ENCODE peak calls at places on chromosomes 13 and 19, in four cellular contexts. X is breast epithelium; K is IMR-90; A is CD8-positive, alpha-beta memory T cell. Z is an unnamed sample. For H3K4me1, the result is how much of the 10 kb centered on the place peaks cover.

GRCh38 chr19:55304980-55305379 is 20.2 kb downstream of the TMEM150B start:
- DNase-seq in X (no peak), K (no peak), A (no peak), Z (no peak)

GRCh38 chr13:26785845-26786630 is 25.5 kb upstream of the GPR12 start:
- DNase-seq in X (no peak), K (no peak), A (peak), Z (peak)

GRCh38 chr19:15136234-15136954 is 29.2 kb downstream of the SYDE1 start:
- DNase-seq in X (no peak), K (peak), A (no peak), Z (no peak)

GRCh38 chr13:30353601-30354000 is 46.2 kb upstream of the KATNAL1 start:
- DNase-seq in X (no peak), K (no peak), A (no peak), Z (no peak)

GRCh38 chr13:23618341-23618740 is 48.1 kb downstream of the TNFRSF19 start:
- DNase-seq in X (no peak), K (peak), A (no peak), Z (no peak)

GRCh38 chr19:33052352-33052972 is 12.2 kb downstream of the RHPN2 start:
- DNase-seq in X (no peak), K (peak), A (no peak), Z (no peak)

GRCh38 chr13:113918981-113919646 is 54.8 kb downstream of the C13orf46 start:
- DNase-seq in X (peak), K (no peak), A (no peak), Z (no peak)

GRCh38 chr13:114134111-114134943 is 1.9 kb upstream of the RASA3 start:
- DNase-seq in X (no peak), K (no peak), A (peak), Z (no peak)

GRCh38 chr19:1101337-1101698 is 2.5 kb upstream of the GPX4 start:
- DNase-seq in X (no peak), K (no peak), A (no peak), Z (no peak)

GRCh38 chr13:30835442-30835841 is 70.6 kb upstream of the MEDAG start:
- DNase-seq in X (no peak), K (peak), A (no peak), Z (no peak)

GRCh38 chr19:14758816-14759215 is 19.5 kb downstream of the ADGRE2 start:
- DNase-seq in X (no peak), K (no peak), A (no peak), Z (peak)

GRCh38 chr13:97015661-97016350 is 21.5 kb upstream of the OXGR1 start:
- DNase-seq in X (no peak), K (no peak), A (peak), Z (no peak)

GRCh38 chr19:50327461-50328256 is 1.5 kb downstream of the KCNC3 start:
- DNase-seq in X (no peak), K (no peak), A (no peak), Z (no peak)

GRCh38 chr19:6536138-6536671 is 5.4 kb downstream of the TNFSF9 start:
- DNase-seq in X (peak), K (no peak), A (peak), Z (no peak)

GRCh38 chr13:78657699-78658629 is 991 bp downstream of the OBI1 start:
- DNase-seq in X (no peak), K (peak), A (no peak), Z (peak)

GRCh38 chr19:9885077-9885552 is 50.0 kb downstream of the PIN1 start:
- DNase-seq in X (no peak), K (peak), A (no peak), Z (no peak)

GRCh38 chr13:31444266-31444862 is 244.6 kb downstream of the B3GLCT start:
- DNase-seq in X (no peak), K (no peak), A (no peak), Z (no peak)

GRCh38 chr13:44934724-44935123 is 54.5 kb downstream of the NUFIP1 start:
- DNase-seq in X (no peak), K (peak), A (no peak), Z (no peak)

GRCh38 chr19:40740747-40741146 is 9.5 kb downstream of the ACTMAP start:
- DNase-seq in X (no peak), K (no peak), A (no peak), Z (no peak)

GRCh38 chr19:16398530-16399241 is 73.1 kb downstream of the EPS15L1 start:
- DNase-seq in X (no peak), K (peak), A (no peak), Z (no peak)

GRCh38 chr13:106899444-106899843 is 331.5 kb upstream of the ARGLU1 start:
- DNase-seq in X (no peak), K (no peak), A (no peak), Z (no peak)

GRCh38 chr19:33302175-33302973 is at the start of gene CEBPA:
- DNase-seq in X (peak), K (peak), A (peak), Z (peak)

DNA sequence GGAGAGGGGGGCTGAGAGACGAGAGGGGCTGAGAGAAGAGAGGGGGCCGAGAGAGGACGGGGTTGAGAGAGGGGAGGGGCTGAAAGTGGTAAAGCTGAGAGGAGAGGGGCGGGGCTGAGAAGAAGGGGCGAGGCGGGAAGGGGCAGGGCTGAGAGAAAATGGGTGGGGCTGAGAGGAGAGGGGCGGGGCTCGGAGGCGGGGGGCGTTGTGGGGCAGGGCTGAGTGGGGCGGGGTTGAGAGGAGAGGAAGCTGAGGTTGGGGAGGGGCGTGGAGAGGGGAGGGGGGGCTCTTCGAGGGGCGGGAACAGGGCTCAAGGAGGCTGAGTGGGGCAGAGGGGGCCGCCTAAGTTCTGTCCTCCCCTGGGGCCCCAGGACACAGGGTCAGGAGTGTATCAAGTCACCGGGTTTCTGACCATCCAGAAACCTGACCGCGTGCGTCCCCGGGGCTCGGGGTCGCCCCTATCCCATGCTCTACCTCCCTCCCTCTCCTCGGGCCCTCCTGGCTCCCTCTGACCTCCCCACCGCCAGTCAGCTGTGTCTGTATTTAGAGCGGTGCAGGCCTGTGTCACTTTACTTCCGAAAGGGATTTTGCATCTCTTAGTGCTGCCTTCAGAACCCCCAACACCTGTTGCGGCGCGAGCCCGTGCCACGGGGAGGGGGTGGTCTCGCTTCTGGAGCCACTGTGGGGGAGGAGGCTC is 38.6 kb upstream of the SEMA6B start:
- DNase-seq in X (no peak), K (no peak), A (peak), Z (no peak)
- H3K4me3 ChIP-seq in X (peak), K (peak), A (no peak), Z (peak)

GRCh38 chr19:39129116-39129515 is 3.5 kb downstream of the PAK4 start:
- DNase-seq in X (no peak), K (no peak), A (no peak), Z (no peak)
- H3K4me1 ChIP-seq in X (half or more), K (under half), A (under half), Z (under half)

DNA sequence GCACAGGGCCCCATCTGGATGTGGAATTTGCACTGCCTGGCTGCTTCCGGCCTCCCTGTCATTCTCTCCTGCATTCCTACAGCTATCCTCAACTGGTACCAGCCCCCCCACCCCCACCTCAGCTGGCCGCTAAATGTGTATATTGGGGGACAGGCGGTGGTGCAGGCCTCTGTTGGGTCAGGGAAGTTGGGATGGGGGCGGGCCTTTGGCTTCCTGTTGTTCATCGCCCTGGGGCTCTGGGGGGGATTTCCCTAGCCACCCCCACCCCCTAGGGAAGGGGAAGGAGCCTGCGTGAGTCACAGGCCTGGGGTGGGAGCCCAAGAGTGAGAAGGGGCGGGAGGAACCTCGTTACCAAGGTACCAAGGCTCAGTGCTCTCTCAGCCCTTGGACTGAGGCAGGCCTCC is 10.6 kb downstream of the POU2F2 start:
- DNase-seq in X (no peak), K (peak), A (peak), Z (no peak)
- H3K27ac ChIP-seq in X (no peak), K (peak), A (peak), Z (no peak)

DNA sequence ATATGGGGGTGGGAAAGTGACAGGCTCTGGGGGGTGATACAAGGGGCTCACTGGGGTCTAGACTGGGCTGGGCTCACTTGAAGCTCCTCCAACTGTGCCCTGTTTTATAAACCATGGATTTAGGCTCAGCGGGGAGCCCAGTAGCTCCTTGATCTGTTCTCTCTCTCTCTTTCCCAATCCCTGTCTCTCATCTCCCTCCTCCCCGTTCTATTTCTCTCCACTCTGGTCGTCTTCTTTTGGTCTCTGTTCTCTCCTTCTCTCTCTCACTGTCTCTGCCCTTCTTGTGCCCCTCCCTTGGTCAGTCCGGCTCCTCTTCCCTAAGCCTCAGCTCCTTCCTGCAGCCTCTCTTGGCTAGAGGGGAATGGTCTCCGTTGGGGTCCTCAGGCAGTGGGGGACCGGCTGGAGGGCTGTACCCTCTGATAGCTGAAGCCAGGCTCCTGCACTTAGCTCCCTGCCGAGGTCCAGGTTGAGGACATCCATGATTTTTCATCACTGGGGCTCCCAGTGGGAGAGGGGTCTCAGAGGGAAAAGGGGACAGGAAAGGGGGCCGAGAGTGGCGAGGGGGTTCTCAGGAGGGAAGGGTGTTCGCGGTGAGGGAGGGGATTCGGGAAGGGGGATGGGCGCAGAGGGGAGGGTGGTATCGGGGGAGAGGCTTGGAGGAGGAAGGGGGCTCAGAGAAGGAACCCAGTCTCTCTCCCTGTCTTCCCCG is 8.5 kb downstream of the UNC13A start:
- DNase-seq in X (no peak), K (no peak), A (no peak), Z (no peak)
- H3K4me3 ChIP-seq in X (peak), K (no peak), A (no peak), Z (peak)

GRCh38 chr19:39676004-39676403 is 20.3 kb downstream of the LGALS16 start:
- DNase-seq in X (no peak), K (no peak), A (no peak), Z (no peak)

GRCh38 chr19:39672473-39672872 is 16.8 kb downstream of the LGALS16 start:
- DNase-seq in X (no peak), K (no peak), A (no peak), Z (no peak)

GRCh38 chr19:39671739-39672363 is 16.1 kb downstream of the LGALS16 start:
- DNase-seq in X (no peak), K (peak), A (peak), Z (peak)

GRCh38 chr19:39670998-39671397 is 15.3 kb downstream of the LGALS16 start:
- DNase-seq in X (no peak), K (no peak), A (no peak), Z (peak)
- H3K4me1 ChIP-seq in X (under half), K (under half), A (under half), Z (under half)

Z was measured in iPS DF 6.9.